ENCODE peak calls at places on chromosome 19, in five cellular contexts. N is H9, D is trophoblast cell, L is neuronal stem cell, V is H1. H is an unnamed sample. For H3K79me1, the result is how much of the 10 kb centered on the place peaks cover.

GRCh38 chr19:28456264-28456663 is 756.7 kb downstream of the UQCRFS1 start:
- DNase-seq in D (no peak), N (no peak), V (no peak), L (no peak), H (no peak)

GRCh38 chr19:944171-944567 is 18.3 kb downstream of the ARID3A start:
- DNase-seq in V (no peak), L (no peak), D (no peak), N (no peak), H (no peak)

GRCh38 chr19:13051581-13052165 is 51.0 kb downstream of the LYL1 start:
- DNase-seq in N (peak), V (peak), L (peak), D (peak), H (peak)

GRCh38 chr19:58406818-58407657 is 1.4 kb upstream of the ZNF584 start:
- DNase-seq in D (no peak), L (no peak), V (no peak), N (peak), H (peak)

GRCh38 chr19:7978196-7978825 is 27.1 kb downstream of the ELAVL1 start:
- DNase-seq in L (no peak), V (no peak), N (no peak), D (no peak), H (no peak)

GRCh38 chr19:12884202-12884601 is 2.8 kb downstream of the KLF1 start:
- DNase-seq in V (no peak), D (no peak), L (no peak), N (no peak), H (no peak)

GRCh38 chr19:1468274-1469199 is 10.5 kb downstream of the C19orf25 start:
- DNase-seq in L (no peak), V (peak), N (no peak), D (no peak), H (no peak)

GRCh38 chr19:45769054-45769782 is at the start of gene SIX5:
- DNase-seq in N (peak), D (peak), V (peak), L (peak), H (peak)

GRCh38 chr19:24000656-24001055 is 86.0 kb downstream of the ZNF726 start:
- DNase-seq in V (no peak), N (no peak), L (no peak), D (peak), H (no peak)

GRCh38 chr19:41192574-41193419 is at the start of gene CYP2S1:
- DNase-seq in D (peak), N (peak), V (peak), L (no peak), H (peak)

GRCh38 chr19:35002037-35002535 is 2.0 kb downstream of the GRAMD1A start:
- DNase-seq in D (no peak), N (no peak), V (no peak), L (no peak), H (no peak)

GRCh38 chr19:12156254-12157058 is at the start of gene ZNF625:
- DNase-seq in L (peak), N (peak), V (peak), D (peak), H (peak)

GRCh38 chr19:574658-575526 is 2.5 kb downstream of the BSG start:
- DNase-seq in D (no peak), V (no peak), N (no peak), L (no peak), H (peak)

GRCh38 chr19:30577551-30578090 is 205.4 kb downstream of the ZNF536 start:
- DNase-seq in V (no peak), L (no peak), D (no peak), N (no peak), H (no peak)

GRCh38 chr19:47229674-47230121 is 1.3 kb downstream of the BBC3 start:
- DNase-seq in N (no peak), D (no peak), V (no peak), L (no peak), H (peak)

GRCh38 chr19:33366917-33367316 is 6.6 kb upstream of the CEBPG start:
- DNase-seq in D (no peak), V (no peak), L (no peak), N (no peak), H (no peak)

GRCh38 chr19:43606569-43607229 is 5.2 kb upstream of the SRRM5 start:
- DNase-seq in V (no peak), N (no peak), L (no peak), D (no peak), H (no peak)

GRCh38 chr19:17703823-17704463 is 15.3 kb upstream of the MAP1S start:
- DNase-seq in D (peak), N (peak), V (peak), L (no peak), H (no peak)

GRCh38 chr19:33998739-33999345 is 173.5 kb upstream of the LSM14A start:
- DNase-seq in D (no peak), N (no peak), L (no peak), V (no peak), H (peak)

GRCh38 chr19:57934820-57935665 is at the start of gene ZNF418:
- DNase-seq in L (peak), D (peak), N (peak), V (peak), H (peak)

DNA sequence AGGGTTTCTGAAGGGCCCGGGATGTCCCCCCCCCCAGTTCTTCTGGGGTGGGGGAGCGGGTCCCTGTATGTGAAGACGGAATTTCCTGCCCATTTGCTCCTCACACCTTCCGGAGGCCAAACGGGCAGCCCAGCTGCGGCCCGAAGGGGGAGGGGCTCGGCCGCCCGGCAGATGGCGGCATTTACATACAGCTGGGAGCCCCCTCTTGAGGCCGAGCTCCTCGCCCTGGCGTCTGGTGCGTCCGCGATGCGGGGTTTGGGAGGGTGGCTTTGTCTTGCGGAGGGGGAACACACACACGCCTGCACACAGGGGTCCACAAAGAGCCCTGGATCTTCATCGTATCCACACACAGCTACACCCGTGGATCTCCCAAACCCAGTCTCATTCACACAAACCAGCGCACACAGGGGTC is 891 bp upstream of the DLL3 start:
- DNase-seq in V (peak), D (no peak), N (peak), L (peak), H (peak)
- H2BK12ac ChIP-seq in V (peak), D (no peak), N (no peak), L (no peak), H (no peak)

GRCh38 chr19:55254625-55254977 is 4.2 kb downstream of the PPP6R1 start:
- DNase-seq in N (no peak), V (no peak), D (no peak), L (no peak), H (no peak)

GRCh38 chr19:55251296-55252081 is 7.3 kb downstream of the PPP6R1 start:
- DNase-seq in D (no peak), V (no peak), L (no peak), N (no peak), H (peak)

GRCh38 chr19:55253842-55254624 is 4.8 kb downstream of the PPP6R1 start:
- DNase-seq in L (no peak), D (no peak), N (no peak), V (no peak), H (no peak)

GRCh38 chr19:55253264-55253663 is 5.6 kb downstream of the PPP6R1 start:
- DNase-seq in N (no peak), D (no peak), L (no peak), V (no peak), H (no peak)

DNA sequence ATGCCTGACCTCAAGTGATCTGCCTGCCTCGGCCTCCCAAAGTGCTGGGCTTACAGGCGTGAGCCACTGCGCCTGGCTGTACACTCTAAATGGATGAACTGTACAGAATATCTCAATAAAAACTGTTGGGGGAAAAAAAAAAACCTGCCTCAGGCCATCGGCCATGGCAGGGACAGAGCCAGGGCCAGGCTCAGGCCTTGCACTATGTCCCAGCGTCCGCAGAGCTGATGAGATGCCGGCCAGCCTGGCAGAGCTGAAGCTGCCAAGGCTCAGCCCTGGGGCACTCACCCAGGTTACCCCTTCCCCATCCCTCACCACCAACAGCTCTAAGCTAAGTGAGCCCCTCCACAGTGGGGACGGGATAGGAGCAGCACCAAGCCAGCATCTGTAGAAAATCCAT is 6.1 kb downstream of the PPP6R1 start:
- DNase-seq in N (no peak), L (no peak), V (no peak), D (no peak), H (no peak)
- H3K79me1 ChIP-seq in N (under half), L (under half), V (under half), D (under half), H (under half)

DNA sequence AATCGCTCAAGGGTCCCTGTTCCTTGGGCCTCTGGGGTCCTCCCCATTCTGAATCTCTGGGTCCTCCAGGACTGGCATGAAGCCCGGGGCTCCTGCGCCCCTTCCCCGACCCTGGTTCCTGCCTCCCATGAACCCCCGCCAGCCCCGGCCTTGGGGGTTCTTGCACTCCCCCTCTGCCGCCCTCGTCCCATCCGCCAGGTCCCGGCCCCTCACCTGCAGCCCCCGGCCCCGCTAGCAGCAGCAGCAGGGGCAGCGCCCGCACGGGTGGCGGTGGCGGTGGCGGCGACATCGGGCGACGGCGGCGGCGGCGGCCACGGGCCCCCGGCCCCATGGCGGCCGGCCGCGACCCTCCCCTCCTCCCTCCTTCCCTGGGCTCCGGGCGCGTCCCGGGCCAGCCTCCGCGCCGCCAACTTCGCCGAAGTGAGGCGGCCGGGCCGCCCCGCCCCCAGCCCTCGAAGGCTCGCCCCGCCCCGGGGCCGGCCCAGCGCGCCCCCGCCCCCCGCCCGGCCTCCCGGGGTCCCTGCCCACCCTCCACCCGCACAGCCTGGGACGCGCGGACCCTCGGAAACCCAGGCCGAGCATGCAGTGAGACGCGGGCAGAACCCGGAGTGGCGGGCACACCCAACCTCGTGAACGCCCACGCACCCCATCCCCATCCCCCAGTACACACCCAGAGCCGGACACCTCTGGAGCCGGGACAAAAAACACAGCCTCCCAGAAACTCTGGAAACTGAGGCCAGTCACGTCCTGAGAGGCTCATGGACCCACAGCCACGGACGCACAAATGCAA is at the start of gene NOTCH3:
- DNase-seq in D (no peak), L (peak), N (peak), V (peak), H (no peak)
- H3K9ac ChIP-seq in D (peak), L (peak), N (no peak), V (no peak), H (peak)

DNA sequence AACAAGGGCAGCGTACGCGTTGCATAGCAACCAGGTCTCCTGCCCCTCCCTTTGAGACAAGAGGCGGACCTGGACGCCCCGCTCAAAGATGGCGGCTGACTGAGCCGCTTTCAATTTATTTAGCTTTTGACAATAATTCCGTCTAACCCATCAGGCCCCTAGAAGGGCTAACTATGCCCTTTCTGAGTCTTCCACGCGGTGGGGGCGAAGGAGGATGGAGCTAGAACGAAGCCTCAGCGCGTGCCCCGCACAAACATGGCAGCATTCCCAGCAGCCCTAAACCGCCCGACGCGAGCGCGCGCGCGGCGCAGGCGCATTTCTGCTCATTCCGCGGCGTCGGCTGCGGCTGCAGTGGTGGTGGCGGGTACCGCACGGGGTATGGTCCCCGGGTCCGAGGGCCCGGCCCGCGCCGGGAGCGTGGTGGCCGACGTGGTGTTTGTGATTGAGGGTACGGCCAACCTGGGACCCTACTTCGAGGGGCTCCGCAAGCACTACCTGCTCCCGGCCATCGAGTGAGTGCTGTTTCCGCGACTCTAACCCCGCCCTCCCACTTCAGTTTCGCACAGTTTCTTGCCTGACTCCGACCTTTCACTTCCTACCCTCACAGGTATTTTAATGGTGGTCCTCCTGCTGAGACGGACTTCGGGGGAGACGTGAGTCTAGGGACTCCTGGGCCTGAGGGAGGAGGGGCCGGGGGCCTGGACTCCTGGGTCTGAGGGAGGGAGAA is at the start of gene MED25:
- DNase-seq in D (peak), N (peak), L (peak), V (peak), H (peak)
- H2BK12ac ChIP-seq in D (no peak), N (peak), L (no peak), V (peak), H (peak)